ENCODE peak calls at places on chromosomes 12 and 14, in four cellular contexts. N is H7; W is dermis blood vessel endothelial cell; E is CD8-positive, alpha-beta T cell. G is an unnamed sample.
A peak's percentile ranks its signal among the peaks of the same experiment; 100 is the strongest.

GRCh38 chr12:46774011-46774633 is 51.7 kb downstream of the SLC38A4 start:
- DNase-seq in E (no peak), N (no peak), W (no peak), G (no peak)

GRCh38 chr12:25241171-25242020 is 9.3 kb downstream of the KRAS start:
- DNase-seq in W (peak; percentile 67), E (peak; percentile 66), N (peak; percentile 16), G (peak; percentile 61)

GRCh38 chr12:130347588-130347987 is 9.9 kb downstream of the PIWIL1 start:
- DNase-seq in E (no peak), W (no peak), N (no peak), G (no peak)

GRCh38 chr12:102948941-102949352 is 8.5 kb upstream of the ASCL1 start:
- DNase-seq in E (peak; percentile 38), N (peak; percentile 65), W (peak; percentile 71), G (peak; percentile 47)

GRCh38 chr14:52694761-52695480 is 437 bp downstream of the ERO1A start:
- DNase-seq in W (peak; percentile 65), E (peak; percentile 67), N (peak; percentile 35), G (no peak)

GRCh38 chr14:103545219-103545914 is 16.4 kb downstream of the TRMT61A start:
- DNase-seq in W (no peak), E (no peak), N (peak; percentile 57), G (no peak)

GRCh38 chr12:28294300-28294699 is 104.0 kb downstream of the CCDC91 start:
- DNase-seq in E (no peak), W (no peak), N (no peak), G (no peak)

GRCh38 chr14:72892103-72892878 is 1.6 kb downstream of the DPF3 start:
- DNase-seq in N (peak; percentile 63), W (peak; percentile 63), E (peak; percentile 25), G (peak; percentile 44)

G was measured in dermis microvascular lymphatic vessel endothelial cell.